ENCODE peak calls at places on chromosomes 16 and 17, in nine cellular contexts. One of them, this sample, is unnamed.

GRCh38 chr16:51276335-51276734 is 125.3 kb upstream of the SALL1 start:
- DNase-seq in transverse colon: no peak
- DNase-seq in Peyer's patch: no peak
- DNase-seq in heart left ventricle: no peak
- DNase-seq in esophagus muscularis mucosa: no peak
- DNase-seq in HepG2: no peak
- DNase-seq in RWPE1: peak
- DNase-seq in left ventricle myocardium inferior: no peak
- DNase-seq in pancreas: no peak
- DNase-seq in this sample: no peak

GRCh38 chr17:44972953-44973352 is 4.8 kb upstream of the C1QL1 start:
- DNase-seq in pancreas: no peak
- DNase-seq in RWPE1: peak
- DNase-seq in heart left ventricle: no peak
- DNase-seq in HepG2: peak
- DNase-seq in transverse colon: no peak
- DNase-seq in left ventricle myocardium inferior: no peak
- DNase-seq in Peyer's patch: no peak
- DNase-seq in esophagus muscularis mucosa: no peak
- DNase-seq in this sample: no peak

GRCh38 chr16:78289368-78289767 is 189.9 kb downstream of the WWOX start:
- DNase-seq in transverse colon: no peak
- DNase-seq in heart left ventricle: no peak
- DNase-seq in left ventricle myocardium inferior: no peak
- DNase-seq in RWPE1: no peak
- DNase-seq in HepG2: no peak
- DNase-seq in pancreas: no peak
- DNase-seq in esophagus muscularis mucosa: no peak
- DNase-seq in Peyer's patch: no peak
- DNase-seq in this sample: no peak

GRCh38 chr17:57603978-57604377 is 141.1 kb downstream of the CCDC182 start:
- DNase-seq in HepG2: no peak
- DNase-seq in left ventricle myocardium inferior: no peak
- DNase-seq in pancreas: no peak
- DNase-seq in RWPE1: no peak
- DNase-seq in esophagus muscularis mucosa: no peak
- DNase-seq in heart left ventricle: no peak
- DNase-seq in transverse colon: peak
- DNase-seq in Peyer's patch: peak
- DNase-seq in this sample: peak

GRCh38 chr16:1390239-1390638 is 24.3 kb downstream of the UNKL start:
- DNase-seq in Peyer's patch: no peak
- DNase-seq in transverse colon: no peak
- DNase-seq in pancreas: no peak
- DNase-seq in esophagus muscularis mucosa: no peak
- DNase-seq in HepG2: no peak
- DNase-seq in heart left ventricle: no peak
- DNase-seq in left ventricle myocardium inferior: no peak
- DNase-seq in RWPE1: no peak
- DNase-seq in this sample: no peak

GRCh38 chr17:81239714-81240555 is 817 bp downstream of the NDUFAF8 start:
- DNase-seq in esophagus muscularis mucosa: no peak
- DNase-seq in transverse colon: no peak
- DNase-seq in heart left ventricle: no peak
- DNase-seq in pancreas: peak
- DNase-seq in left ventricle myocardium inferior: no peak
- DNase-seq in RWPE1: no peak
- DNase-seq in HepG2: no peak
- DNase-seq in Peyer's patch: no peak
- DNase-seq in this sample: no peak

GRCh38 chr16:48153689-48154265 is 2.0 kb downstream of the ABCC12 start:
- DNase-seq in RWPE1: no peak
- DNase-seq in HepG2: no peak
- DNase-seq in heart left ventricle: no peak
- DNase-seq in pancreas: no peak
- DNase-seq in left ventricle myocardium inferior: no peak
- DNase-seq in esophagus muscularis mucosa: no peak
- DNase-seq in Peyer's patch: no peak
- DNase-seq in transverse colon: no peak
- DNase-seq in this sample: no peak

GRCh38 chr16:81485824-81486554 is 41.4 kb downstream of the CMIP start:
- DNase-seq in Peyer's patch: no peak
- DNase-seq in RWPE1: no peak
- DNase-seq in heart left ventricle: no peak
- DNase-seq in left ventricle myocardium inferior: no peak
- DNase-seq in HepG2: no peak
- DNase-seq in pancreas: no peak
- DNase-seq in esophagus muscularis mucosa: no peak
- DNase-seq in transverse colon: no peak
- DNase-seq in this sample: no peak

GRCh38 chr17:7440113-7440822 is 956 bp downstream of the FGF11 start:
- DNase-seq in RWPE1: no peak
- DNase-seq in Peyer's patch: peak
- DNase-seq in transverse colon: peak
- DNase-seq in esophagus muscularis mucosa: no peak
- DNase-seq in HepG2: no peak
- DNase-seq in pancreas: peak
- DNase-seq in heart left ventricle: peak
- DNase-seq in left ventricle myocardium inferior: peak
- DNase-seq in this sample: no peak

GRCh38 chr16:56551796-56552738 is 12.8 kb upstream of the MT4 start:
- DNase-seq in heart left ventricle: no peak
- DNase-seq in HepG2: peak
- DNase-seq in esophagus muscularis mucosa: no peak
- DNase-seq in transverse colon: peak
- DNase-seq in left ventricle myocardium inferior: no peak
- DNase-seq in Peyer's patch: peak
- DNase-seq in RWPE1: no peak
- DNase-seq in pancreas: no peak
- DNase-seq in this sample: no peak

GRCh38 chr16:78553268-78554044 is 454.0 kb downstream of the WWOX start:
- DNase-seq in pancreas: no peak
- DNase-seq in Peyer's patch: no peak
- DNase-seq in HepG2: no peak
- DNase-seq in transverse colon: no peak
- DNase-seq in heart left ventricle: no peak
- DNase-seq in esophagus muscularis mucosa: no peak
- DNase-seq in RWPE1: no peak
- DNase-seq in left ventricle myocardium inferior: no peak
- DNase-seq in this sample: no peak

GRCh38 chr16:88633684-88634140 is 4.7 kb upstream of the IL17C start:
- DNase-seq in RWPE1: no peak
- DNase-seq in transverse colon: peak
- DNase-seq in HepG2: peak
- DNase-seq in left ventricle myocardium inferior: no peak
- DNase-seq in Peyer's patch: peak
- DNase-seq in heart left ventricle: peak
- DNase-seq in esophagus muscularis mucosa: no peak
- DNase-seq in pancreas: peak
- DNase-seq in this sample: peak

GRCh38 chr16:88636488-88637265 is 1.7 kb upstream of the IL17C start:
- DNase-seq in heart left ventricle: no peak
- DNase-seq in RWPE1: no peak
- DNase-seq in Peyer's patch: no peak
- DNase-seq in transverse colon: no peak
- DNase-seq in pancreas: peak
- DNase-seq in esophagus muscularis mucosa: no peak
- DNase-seq in HepG2: no peak
- DNase-seq in left ventricle myocardium inferior: no peak
- DNase-seq in this sample: no peak

GRCh38 chr16:88634141-88634993 is 4.0 kb upstream of the IL17C start:
- DNase-seq in esophagus muscularis mucosa: no peak
- DNase-seq in heart left ventricle: peak
- DNase-seq in HepG2: no peak
- DNase-seq in pancreas: peak
- DNase-seq in Peyer's patch: peak
- DNase-seq in RWPE1: peak
- DNase-seq in left ventricle myocardium inferior: peak
- DNase-seq in transverse colon: peak
- DNase-seq in this sample: no peak

GRCh38 chr16:88635671-88636070 is 2.7 kb upstream of the IL17C start:
- DNase-seq in transverse colon: no peak
- DNase-seq in esophagus muscularis mucosa: no peak
- DNase-seq in pancreas: no peak
- DNase-seq in heart left ventricle: no peak
- DNase-seq in Peyer's patch: peak
- DNase-seq in RWPE1: no peak
- DNase-seq in left ventricle myocardium inferior: no peak
- DNase-seq in HepG2: no peak
- DNase-seq in this sample: no peak

DNA sequence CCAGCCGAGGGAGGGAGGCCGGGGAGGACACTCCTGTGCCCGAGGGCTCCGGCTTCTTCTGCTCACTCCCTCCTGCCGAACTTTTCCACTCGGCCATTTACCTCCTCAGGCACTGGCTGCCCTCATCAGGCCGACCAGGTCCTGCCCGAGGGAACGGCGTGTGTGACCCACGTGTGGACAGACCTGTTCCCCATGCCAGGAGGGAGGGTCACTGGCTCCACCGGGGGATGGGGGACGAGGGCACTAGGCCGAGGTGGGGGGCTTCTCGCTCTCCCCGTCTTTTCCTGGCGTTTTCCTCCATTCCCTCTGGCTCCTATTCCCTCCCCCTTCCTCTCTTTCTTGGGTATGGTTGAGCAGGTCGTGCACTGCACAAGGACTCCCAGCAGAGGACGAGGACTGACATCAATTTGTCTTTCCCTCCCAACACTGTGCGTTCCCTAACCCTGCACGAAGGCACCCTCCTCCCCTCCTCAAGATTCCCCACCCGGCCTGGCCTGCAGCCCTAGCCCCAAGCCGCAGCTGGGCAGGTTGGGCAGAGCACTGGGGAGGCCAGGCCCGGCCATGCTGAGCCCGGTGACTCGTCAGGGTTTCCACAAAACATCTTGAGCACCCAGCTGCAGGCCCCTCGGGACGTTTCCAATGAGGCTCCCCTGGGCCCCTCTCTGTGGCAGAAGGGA is 3.2 kb upstream of the IL17C start:
- DNase-seq in esophagus muscularis mucosa: no peak
- DNase-seq in Peyer's patch: no peak
- DNase-seq in RWPE1: no peak
- DNase-seq in pancreas: peak
- DNase-seq in heart left ventricle: no peak
- DNase-seq in HepG2: no peak
- DNase-seq in transverse colon: no peak
- DNase-seq in left ventricle myocardium inferior: no peak
- DNase-seq in this sample: no peak
- H3K27ac ChIP-seq in esophagus muscularis mucosa: no peak
- H3K27ac ChIP-seq in Peyer's patch: peak
- H3K27ac ChIP-seq in RWPE1: peak
- H3K27ac ChIP-seq in pancreas: no peak
- H3K27ac ChIP-seq in heart left ventricle: no peak
- H3K27ac ChIP-seq in HepG2: no peak
- H3K27ac ChIP-seq in transverse colon: peak
- H3K27ac ChIP-seq in left ventricle myocardium inferior: no peak
- H3K27ac ChIP-seq in this sample: peak

GRCh38 chr16:88004391-88004790 is 53.2 kb downstream of the BANP start:
- DNase-seq in heart left ventricle: no peak
- DNase-seq in transverse colon: no peak
- DNase-seq in Peyer's patch: no peak
- DNase-seq in esophagus muscularis mucosa: no peak
- DNase-seq in RWPE1: no peak
- DNase-seq in left ventricle myocardium inferior: no peak
- DNase-seq in pancreas: no peak
- DNase-seq in HepG2: no peak
- DNase-seq in this sample: no peak
- H3K27ac ChIP-seq in heart left ventricle: no peak
- H3K27ac ChIP-seq in transverse colon: no peak
- H3K27ac ChIP-seq in Peyer's patch: no peak
- H3K27ac ChIP-seq in esophagus muscularis mucosa: no peak
- H3K27ac ChIP-seq in RWPE1: no peak
- H3K27ac ChIP-seq in left ventricle myocardium inferior: no peak
- H3K27ac ChIP-seq in pancreas: no peak
- H3K27ac ChIP-seq in HepG2: no peak
- H3K27ac ChIP-seq in this sample: no peak

DNA sequence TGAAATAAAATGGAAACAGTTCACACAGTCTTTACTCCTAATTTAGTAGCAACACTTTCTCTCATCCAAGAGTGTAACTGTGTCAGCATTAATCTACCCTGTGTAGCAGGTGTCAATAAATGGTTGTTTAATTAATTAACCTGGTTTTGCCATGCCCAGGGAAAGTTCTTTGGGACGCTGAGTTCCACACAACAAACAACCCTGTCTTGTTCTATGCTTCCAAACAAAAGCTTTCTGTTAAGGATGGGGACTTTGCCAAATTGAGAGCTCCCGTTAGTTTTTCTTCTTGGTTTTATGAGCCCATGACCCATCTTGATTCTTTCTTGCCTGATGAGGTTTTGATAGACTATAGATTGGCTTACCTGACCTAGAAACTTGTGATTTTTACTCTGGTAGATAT is 530.1 kb downstream of the KCNJ2 start:
- DNase-seq in left ventricle myocardium inferior: no peak
- DNase-seq in pancreas: no peak
- DNase-seq in HepG2: no peak
- DNase-seq in Peyer's patch: no peak
- DNase-seq in esophagus muscularis mucosa: no peak
- DNase-seq in RWPE1: no peak
- DNase-seq in transverse colon: no peak
- DNase-seq in heart left ventricle: no peak
- DNase-seq in this sample: no peak
- H3K27ac ChIP-seq in left ventricle myocardium inferior: no peak
- H3K27ac ChIP-seq in pancreas: peak
- H3K27ac ChIP-seq in HepG2: no peak
- H3K27ac ChIP-seq in Peyer's patch: no peak
- H3K27ac ChIP-seq in esophagus muscularis mucosa: no peak
- H3K27ac ChIP-seq in RWPE1: no peak
- H3K27ac ChIP-seq in transverse colon: no peak
- H3K27ac ChIP-seq in heart left ventricle: no peak
- H3K27ac ChIP-seq in this sample: no peak

GRCh38 chr16:67397451-67397801 is 4.1 kb upstream of the TPPP3 start:
- DNase-seq in heart left ventricle: peak
- DNase-seq in pancreas: peak
- DNase-seq in HepG2: no peak
- DNase-seq in transverse colon: no peak
- DNase-seq in RWPE1: no peak
- DNase-seq in left ventricle myocardium inferior: peak
- DNase-seq in esophagus muscularis mucosa: no peak
- DNase-seq in Peyer's patch: no peak
- DNase-seq in this sample: no peak

GRCh38 chr16:67396775-67397450 is 3.6 kb upstream of the TPPP3 start:
- DNase-seq in pancreas: no peak
- DNase-seq in Peyer's patch: no peak
- DNase-seq in HepG2: no peak
- DNase-seq in transverse colon: no peak
- DNase-seq in left ventricle myocardium inferior: no peak
- DNase-seq in heart left ventricle: no peak
- DNase-seq in esophagus muscularis mucosa: no peak
- DNase-seq in RWPE1: no peak
- DNase-seq in this sample: no peak

GRCh38 chr16:67395458-67396158 is 2.3 kb upstream of the TPPP3 start:
- DNase-seq in pancreas: peak
- DNase-seq in heart left ventricle: no peak
- DNase-seq in left ventricle myocardium inferior: no peak
- DNase-seq in HepG2: no peak
- DNase-seq in esophagus muscularis mucosa: no peak
- DNase-seq in transverse colon: no peak
- DNase-seq in RWPE1: no peak
- DNase-seq in Peyer's patch: no peak
- DNase-seq in this sample: no peak

GRCh38 chr16:67395105-67395457 is 1.8 kb upstream of the TPPP3 start:
- DNase-seq in HepG2: no peak
- DNase-seq in transverse colon: no peak
- DNase-seq in pancreas: peak
- DNase-seq in Peyer's patch: no peak
- DNase-seq in heart left ventricle: no peak
- DNase-seq in RWPE1: no peak
- DNase-seq in left ventricle myocardium inferior: no peak
- DNase-seq in esophagus muscularis mucosa: no peak
- DNase-seq in this sample: no peak

GRCh38 chr16:67396159-67396774 is 3.0 kb upstream of the TPPP3 start:
- DNase-seq in heart left ventricle: peak
- DNase-seq in Peyer's patch: peak
- DNase-seq in RWPE1: peak
- DNase-seq in HepG2: peak
- DNase-seq in pancreas: peak
- DNase-seq in left ventricle myocardium inferior: peak
- DNase-seq in esophagus muscularis mucosa: no peak
- DNase-seq in transverse colon: peak
- DNase-seq in this sample: no peak
- H3K27ac ChIP-seq in heart left ventricle: peak
- H3K27ac ChIP-seq in Peyer's patch: peak
- H3K27ac ChIP-seq in RWPE1: peak
- H3K27ac ChIP-seq in HepG2: no peak
- H3K27ac ChIP-seq in pancreas: peak
- H3K27ac ChIP-seq in left ventricle myocardium inferior: peak
- H3K27ac ChIP-seq in esophagus muscularis mucosa: peak
- H3K27ac ChIP-seq in transverse colon: peak
- H3K27ac ChIP-seq in this sample: no peak